ENCODE peak calls at places on chromosomes 13 and 19, in seven cellular contexts. One of them, this sample, is unnamed.

GRCh38 chr19:4557971-4558941 is 1.2 kb downstream of the SEMA6B start:
- DNase-seq in GM12892: no peak
- DNase-seq in sigmoid colon: no peak
- DNase-seq in Peyer's patch: no peak
- DNase-seq in GM12891: peak; percentile 74
- DNase-seq in endothelial cell of umbilical vein: peak; percentile 61
- DNase-seq in tibial nerve: no peak
- DNase-seq in this sample: peak; percentile 35

GRCh38 chr19:56091751-56092546 is 29.1 kb downstream of the ZNF787 start:
- DNase-seq in tibial nerve: no peak
- DNase-seq in GM12891: no peak
- DNase-seq in GM12892: no peak
- DNase-seq in endothelial cell of umbilical vein: no peak
- DNase-seq in Peyer's patch: peak; percentile 35
- DNase-seq in sigmoid colon: no peak
- DNase-seq in this sample: no peak

GRCh38 chr13:92122454-92122853 is 724.0 kb downstream of the GPC5 start:
- DNase-seq in endothelial cell of umbilical vein: no peak
- DNase-seq in GM12891: no peak
- DNase-seq in tibial nerve: no peak
- DNase-seq in GM12892: no peak
- DNase-seq in Peyer's patch: no peak
- DNase-seq in sigmoid colon: no peak
- DNase-seq in this sample: no peak

GRCh38 chr19:32748948-32749347 is 29.4 kb downstream of the TDRD12 start:
- DNase-seq in Peyer's patch: no peak
- DNase-seq in sigmoid colon: no peak
- DNase-seq in GM12892: no peak
- DNase-seq in endothelial cell of umbilical vein: no peak
- DNase-seq in tibial nerve: no peak
- DNase-seq in GM12891: no peak
- DNase-seq in this sample: no peak

GRCh38 chr19:1019980-1020867 is 699 bp downstream of the TMEM259 start:
- DNase-seq in Peyer's patch: peak; percentile 64
- DNase-seq in sigmoid colon: peak; percentile 81
- DNase-seq in GM12891: no peak
- DNase-seq in tibial nerve: no peak
- DNase-seq in GM12892: no peak
- DNase-seq in endothelial cell of umbilical vein: peak; percentile 30
- DNase-seq in this sample: no peak

GRCh38 chr13:87827479-87827878 is 156.3 kb downstream of the SLITRK5 start:
- DNase-seq in sigmoid colon: no peak
- DNase-seq in endothelial cell of umbilical vein: no peak
- DNase-seq in GM12891: no peak
- DNase-seq in GM12892: no peak
- DNase-seq in Peyer's patch: no peak
- DNase-seq in tibial nerve: no peak
- DNase-seq in this sample: no peak

GRCh38 chr13:23963947-23964346 is 66.6 kb upstream of the C1QTNF9B start:
- DNase-seq in GM12892: no peak
- DNase-seq in endothelial cell of umbilical vein: no peak
- DNase-seq in tibial nerve: no peak
- DNase-seq in Peyer's patch: no peak
- DNase-seq in GM12891: no peak
- DNase-seq in sigmoid colon: no peak
- DNase-seq in this sample: no peak

GRCh38 chr13:71118779-71119364 is 748.1 kb downstream of the DACH1 start:
- DNase-seq in Peyer's patch: no peak
- DNase-seq in GM12891: no peak
- DNase-seq in tibial nerve: no peak
- DNase-seq in endothelial cell of umbilical vein: no peak
- DNase-seq in GM12892: no peak
- DNase-seq in sigmoid colon: no peak
- DNase-seq in this sample: no peak

GRCh38 chr13:46633416-46633815 is 80.4 kb downstream of the LRCH1 start:
- DNase-seq in GM12892: no peak
- DNase-seq in tibial nerve: no peak
- DNase-seq in sigmoid colon: no peak
- DNase-seq in Peyer's patch: no peak
- DNase-seq in endothelial cell of umbilical vein: no peak
- DNase-seq in GM12891: no peak
- DNase-seq in this sample: no peak

GRCh38 chr13:110811008-110811720 is 97.7 kb downstream of the ING1 start:
- DNase-seq in GM12891: no peak
- DNase-seq in Peyer's patch: no peak
- DNase-seq in tibial nerve: no peak
- DNase-seq in sigmoid colon: no peak
- DNase-seq in GM12892: no peak
- DNase-seq in endothelial cell of umbilical vein: no peak
- DNase-seq in this sample: no peak

GRCh38 chr19:15265214-15265613 is 33.0 kb upstream of the EPHX3 start:
- DNase-seq in sigmoid colon: no peak
- DNase-seq in tibial nerve: no peak
- DNase-seq in GM12891: no peak
- DNase-seq in endothelial cell of umbilical vein: no peak
- DNase-seq in Peyer's patch: no peak
- DNase-seq in GM12892: no peak
- DNase-seq in this sample: no peak

GRCh38 chr13:33264620-33264978 is 21.0 kb downstream of the STARD13 start:
- DNase-seq in GM12891: no peak
- DNase-seq in tibial nerve: no peak
- DNase-seq in Peyer's patch: no peak
- DNase-seq in endothelial cell of umbilical vein: no peak
- DNase-seq in sigmoid colon: no peak
- DNase-seq in GM12892: no peak
- DNase-seq in this sample: peak; percentile 49

GRCh38 chr13:70729369-70729768 is 621.1 kb upstream of the KLHL1 start:
- DNase-seq in GM12892: no peak
- DNase-seq in GM12891: no peak
- DNase-seq in Peyer's patch: no peak
- DNase-seq in tibial nerve: no peak
- DNase-seq in sigmoid colon: no peak
- DNase-seq in endothelial cell of umbilical vein: no peak
- DNase-seq in this sample: no peak

GRCh38 chr13:111219306-111219705 is 101.1 kb upstream of the TEX29 start:
- DNase-seq in GM12891: no peak
- DNase-seq in Peyer's patch: no peak
- DNase-seq in sigmoid colon: peak; percentile 81
- DNase-seq in tibial nerve: no peak
- DNase-seq in endothelial cell of umbilical vein: no peak
- DNase-seq in GM12892: no peak
- DNase-seq in this sample: no peak

GRCh38 chr19:12481781-12482504 is 2.7 kb downstream of the ZNF709 start:
- DNase-seq in Peyer's patch: no peak
- DNase-seq in tibial nerve: no peak
- DNase-seq in GM12891: no peak
- DNase-seq in sigmoid colon: no peak
- DNase-seq in GM12892: no peak
- DNase-seq in endothelial cell of umbilical vein: no peak
- DNase-seq in this sample: no peak

GRCh38 chr19:12484011-12484370 is 625 bp downstream of the ZNF709 start:
- DNase-seq in GM12892: no peak
- DNase-seq in Peyer's patch: no peak
- DNase-seq in endothelial cell of umbilical vein: no peak
- DNase-seq in sigmoid colon: no peak
- DNase-seq in tibial nerve: no peak
- DNase-seq in GM12891: no peak
- DNase-seq in this sample: no peak

GRCh38 chr19:12482505-12482886 is 2.1 kb downstream of the ZNF709 start:
- DNase-seq in GM12892: no peak
- DNase-seq in endothelial cell of umbilical vein: no peak
- DNase-seq in sigmoid colon: no peak
- DNase-seq in tibial nerve: no peak
- DNase-seq in GM12891: no peak
- DNase-seq in Peyer's patch: no peak
- DNase-seq in this sample: no peak

GRCh38 chr19:12485571-12485970 is 955 bp upstream of the ZNF709 start:
- DNase-seq in tibial nerve: no peak
- DNase-seq in endothelial cell of umbilical vein: no peak
- DNase-seq in GM12892: no peak
- DNase-seq in Peyer's patch: no peak
- DNase-seq in GM12891: no peak
- DNase-seq in sigmoid colon: no peak
- DNase-seq in this sample: no peak

DNA sequence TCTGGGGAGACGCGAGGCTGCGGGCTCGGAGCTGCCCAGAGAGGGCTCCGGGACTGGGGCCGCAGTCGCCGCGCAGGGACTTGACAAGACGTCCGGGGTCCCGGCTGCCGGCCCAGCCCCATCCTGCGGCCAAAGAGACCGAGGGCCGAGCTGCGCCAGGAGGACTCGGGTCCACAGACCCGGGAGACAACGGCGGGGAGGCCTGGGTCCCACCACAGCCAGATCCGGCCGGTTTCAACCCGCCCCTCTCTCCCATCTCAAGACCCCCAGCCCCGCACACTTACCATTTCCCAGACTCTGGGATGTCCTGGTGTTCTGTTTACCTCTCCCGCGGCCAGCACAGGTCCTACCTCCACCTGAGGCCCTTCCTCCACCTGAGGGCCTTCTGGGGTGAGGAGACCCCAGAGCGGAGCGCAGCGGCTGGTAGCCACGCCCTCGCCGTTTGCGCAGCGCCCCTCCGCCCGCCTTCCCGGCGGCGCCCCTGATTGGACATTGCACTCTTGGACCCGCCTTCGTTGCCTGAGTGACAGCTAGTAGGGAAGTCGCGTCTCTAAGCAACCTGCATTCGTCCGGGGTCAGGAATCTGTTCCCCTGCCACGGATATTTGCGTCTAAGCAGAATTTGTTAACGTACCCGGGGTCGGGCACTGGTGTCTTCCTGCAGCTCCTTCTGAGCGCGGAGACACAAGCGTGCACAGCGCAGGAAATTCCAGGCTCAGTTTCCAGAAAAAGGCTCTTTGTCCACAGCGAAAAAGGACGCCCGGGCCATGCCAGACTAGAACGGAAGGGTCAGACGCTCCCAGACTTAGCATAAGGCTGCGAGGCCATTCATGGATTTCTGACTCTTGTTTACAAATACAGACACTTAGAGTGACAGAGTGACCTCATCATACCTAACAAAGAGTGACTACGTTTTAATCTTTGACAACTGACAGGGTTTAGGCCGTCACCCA is at the start of gene ZNF709:
- DNase-seq in GM12891: peak; percentile 78
- DNase-seq in sigmoid colon: peak; percentile 94
- DNase-seq in Peyer's patch: peak; percentile 91
- DNase-seq in GM12892: peak; percentile 73
- DNase-seq in tibial nerve: peak; percentile 82
- DNase-seq in endothelial cell of umbilical vein: peak; percentile 95
- DNase-seq in this sample: peak; percentile 93
- TF ChIP-seq POLR2A in GM12891: peak; percentile 43
- TF ChIP-seq POLR2A in sigmoid colon: no peak
- TF ChIP-seq POLR2A in Peyer's patch: no peak
- TF ChIP-seq POLR2A in GM12892: peak; percentile 61
- TF ChIP-seq POLR2A in tibial nerve: peak; percentile 44
- TF ChIP-seq POLR2A in endothelial cell of umbilical vein: peak; percentile 42
- TF ChIP-seq POLR2A in this sample: peak; percentile 45

DNA sequence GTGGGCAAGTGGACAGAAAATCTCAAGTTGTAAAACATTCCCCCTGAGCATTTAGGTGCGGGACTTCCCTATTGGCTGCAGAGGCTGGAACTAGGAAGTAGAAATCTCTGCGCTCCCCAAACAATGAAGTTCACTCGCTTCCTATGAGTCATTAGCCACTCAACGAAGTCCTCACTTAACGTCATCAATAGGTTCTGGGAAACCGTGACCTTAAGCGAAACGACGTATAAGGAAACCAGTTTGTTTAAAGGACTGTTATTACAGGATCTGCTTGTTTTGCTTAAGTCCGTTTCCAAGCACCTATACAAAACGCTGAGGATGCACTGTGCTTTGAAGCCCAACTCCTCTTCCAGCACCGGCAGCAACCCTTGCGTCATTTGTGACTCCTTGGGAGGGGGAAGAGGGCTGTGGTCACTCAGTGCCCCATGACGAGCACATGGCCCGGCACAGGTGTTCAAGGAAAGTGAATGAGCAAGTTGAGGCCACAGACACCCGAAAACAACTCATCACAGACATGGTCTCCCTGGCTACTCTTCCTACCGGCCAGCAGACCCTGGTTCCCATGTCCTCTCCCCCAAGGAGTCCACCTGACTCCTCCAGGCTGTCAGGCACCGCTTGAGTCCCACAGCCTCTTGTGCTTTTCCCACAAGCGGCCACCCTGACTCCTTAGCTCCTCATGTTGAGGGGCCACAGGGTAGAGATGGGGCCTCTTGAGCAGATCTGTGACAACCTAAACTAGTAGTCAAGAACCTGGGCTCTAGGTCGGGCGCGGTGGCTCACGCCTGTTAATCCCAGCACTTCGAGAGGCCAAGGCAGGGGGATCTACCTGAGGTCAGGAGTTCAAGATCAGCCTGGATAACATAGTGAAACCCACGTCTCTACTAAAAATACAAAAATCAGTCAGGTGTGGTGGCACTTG is 4.8 kb downstream of the RPS16 start:
- DNase-seq in GM12891: no peak
- DNase-seq in endothelial cell of umbilical vein: peak; percentile 99
- DNase-seq in tibial nerve: no peak
- DNase-seq in sigmoid colon: no peak
- DNase-seq in GM12892: no peak
- DNase-seq in Peyer's patch: no peak
- DNase-seq in this sample: peak; percentile 59
- TF ChIP-seq POLR2A in GM12891: peak; percentile 54
- TF ChIP-seq POLR2A in endothelial cell of umbilical vein: no peak
- TF ChIP-seq POLR2A in tibial nerve: no peak
- TF ChIP-seq POLR2A in sigmoid colon: no peak
- TF ChIP-seq POLR2A in GM12892: peak; percentile 33
- TF ChIP-seq POLR2A in Peyer's patch: no peak
- TF ChIP-seq POLR2A in this sample: peak; percentile 20

DNA sequence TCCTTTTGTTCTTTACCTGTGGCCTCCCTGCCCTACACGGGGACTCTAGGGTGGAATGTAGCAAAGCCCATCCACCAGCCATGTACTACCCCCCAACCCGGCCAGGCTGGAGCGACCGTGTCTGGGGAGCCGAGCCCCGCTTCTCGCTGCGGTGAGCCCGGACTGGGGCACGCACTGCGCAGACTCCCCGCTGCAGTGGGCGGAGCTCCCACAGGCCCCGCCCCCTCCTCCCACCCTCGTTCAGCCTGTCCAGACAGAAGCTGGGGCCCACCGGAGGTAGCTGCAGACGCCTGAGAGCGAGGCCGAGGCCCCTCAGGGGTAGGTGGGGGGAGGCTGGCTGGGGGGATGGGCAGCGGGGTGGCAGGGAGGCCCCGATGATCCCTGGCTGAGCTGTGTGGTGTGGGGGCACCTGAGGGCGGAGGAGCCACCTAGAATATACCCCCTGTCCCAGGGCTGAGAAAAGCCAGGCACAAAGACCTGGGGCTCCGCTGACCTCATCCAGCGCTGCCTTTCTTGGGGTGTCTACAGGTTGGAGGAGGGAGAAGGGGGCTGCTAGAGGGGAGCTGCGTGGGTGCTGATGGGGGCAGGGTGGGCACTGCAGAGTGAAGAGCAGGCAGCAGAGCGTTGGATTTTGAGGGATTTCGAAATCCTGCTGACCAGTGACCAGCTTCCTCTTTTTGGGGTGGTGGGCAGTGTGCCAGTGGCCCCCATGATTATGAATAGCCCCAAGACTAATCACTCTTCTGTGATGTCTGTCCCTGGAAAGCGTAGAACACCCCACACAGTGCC is 17.3 kb downstream of the PLD3 start:
- DNase-seq in sigmoid colon: peak; percentile 84
- DNase-seq in Peyer's patch: peak; percentile 72
- DNase-seq in GM12891: peak; percentile 98
- DNase-seq in endothelial cell of umbilical vein: peak; percentile 89
- DNase-seq in tibial nerve: peak; percentile 44
- DNase-seq in GM12892: peak; percentile 94
- DNase-seq in this sample: peak; percentile 50
- TF ChIP-seq POLR2A in sigmoid colon: no peak
- TF ChIP-seq POLR2A in Peyer's patch: no peak
- TF ChIP-seq POLR2A in GM12891: peak; percentile 44
- TF ChIP-seq POLR2A in endothelial cell of umbilical vein: peak; percentile 71
- TF ChIP-seq POLR2A in tibial nerve: no peak
- TF ChIP-seq POLR2A in GM12892: peak; percentile 27
- TF ChIP-seq POLR2A in this sample: peak; percentile 15

GRCh38 chr19:54114340-54114826 is 1.1 kb downstream of the TFPT start:
- DNase-seq in GM12892: no peak
- DNase-seq in Peyer's patch: peak; percentile 56
- DNase-seq in endothelial cell of umbilical vein: peak; percentile 31
- DNase-seq in sigmoid colon: no peak
- DNase-seq in GM12891: no peak
- DNase-seq in tibial nerve: no peak
- DNase-seq in this sample: peak; percentile 46
- TF ChIP-seq POLR2A in GM12892: peak; percentile 33
- TF ChIP-seq POLR2A in Peyer's patch: no peak
- TF ChIP-seq POLR2A in endothelial cell of umbilical vein: peak; percentile 68
- TF ChIP-seq POLR2A in sigmoid colon: no peak
- TF ChIP-seq POLR2A in GM12891: no peak
- TF ChIP-seq POLR2A in tibial nerve: no peak
- TF ChIP-seq POLR2A in this sample: no peak

This sample was measured in transverse colon.